ENCODE peak calls at places on chromosomes 16 and 17, in six cellular contexts. U, V, Y, N, M and Q are unnamed samples.

GRCh38 chr17:41360291-41360995 is 9.2 kb downstream of the KRT33B start:
- DNase-seq in U (peak), N (no peak), M (no peak), Y (no peak), V (no peak), Q (peak)

GRCh38 chr16:55368205-55368604 is 44.2 kb downstream of the IRX6 start:
- DNase-seq in N (no peak), U (no peak), M (no peak), Y (no peak), V (no peak), Q (no peak)

GRCh38 chr16:65117701-65118448 is 4.0 kb downstream of the CDH11 start:
- DNase-seq in M (no peak), Y (peak), V (peak), N (peak), U (peak), Q (peak)

GRCh38 chr16:57273359-57273758 is 11.1 kb downstream of the PLLP start:
- DNase-seq in M (no peak), V (no peak), N (no peak), Y (no peak), U (no peak), Q (no peak)

GRCh38 chr17:75773121-75773807 is 8.3 kb upstream of the GALK1 start:
- DNase-seq in M (no peak), V (no peak), Y (no peak), N (no peak), U (no peak), Q (no peak)

GRCh38 chr16:27446721-27447120 is 44.7 kb downstream of the IL21R start:
- DNase-seq in N (no peak), U (no peak), Y (no peak), M (no peak), V (peak), Q (no peak)

GRCh38 chr16:53022374-53022773 is 30.3 kb downstream of the CHD9NB start:
- DNase-seq in N (peak), M (no peak), U (peak), V (no peak), Y (peak), Q (peak)

GRCh38 chr16:51113254-51114125 is 37.6 kb downstream of the SALL1 start:
- DNase-seq in M (no peak), Y (no peak), U (no peak), V (no peak), N (no peak), Q (no peak)

GRCh38 chr17:55023626-55024025 is 55.1 kb downstream of the STXBP4 start:
- DNase-seq in M (no peak), Y (no peak), N (no peak), U (no peak), V (no peak), Q (no peak)